ENCODE peak calls at places on chromosomes 16 and 17, in nine cellular contexts. Q, Y, N, W, H, T, A, P and D are unnamed samples.

GRCh38 chr17:7655541-7655840 is 4.8 kb downstream of the ATP1B2 start:
- DNase-seq in Q (no peak), Y (no peak), N (no peak), W (no peak), H (no peak), T (no peak), A (no peak), P (no peak), D (no peak)

GRCh38 chr16:81123092-81123852 is 27.1 kb upstream of the GCSH start:
- DNase-seq in Q (no peak), Y (no peak), N (no peak), W (no peak), H (no peak), T (no peak), A (no peak), P (no peak), D (no peak)

GRCh38 chr16:75921281-75921680 is 195.0 kb upstream of the CPHXL start:
- DNase-seq in Q (no peak), Y (no peak), N (no peak), W (no peak), H (no peak), T (no peak), A (no peak), P (no peak), D (no peak)

GRCh38 chr16:53224932-53225533 is 170.2 kb downstream of the CHD9 start:
- DNase-seq in Q (no peak), Y (no peak), N (no peak), W (no peak), H (peak; percentile 22), T (no peak), A (no peak), P (no peak), D (no peak)

GRCh38 chr17:46940692-46941404 is 17.9 kb downstream of the GOSR2 start:
- DNase-seq in Q (peak; percentile 60), Y (peak; percentile 75), N (peak; percentile 53), W (peak; percentile 80), H (peak; percentile 60), T (peak; percentile 69), A (peak; percentile 75), P (peak; percentile 76), D (no peak)

GRCh38 chr17:42185497-42185860 is 227 bp upstream of the HCRT start:
- DNase-seq in Q (no peak), Y (no peak), N (no peak), W (no peak), H (no peak), T (no peak), A (no peak), P (no peak), D (no peak)

GRCh38 chr16:8733849-8734540 is 59.6 kb downstream of the ABAT start:
- DNase-seq in Q (no peak), Y (no peak), N (no peak), W (no peak), H (no peak), T (no peak), A (no peak), P (no peak), D (no peak)

GRCh38 chr17:4711671-4712111 is 1.3 kb downstream of the ARRB2 start:
- DNase-seq in Q (no peak), Y (no peak), N (peak; percentile 82), W (no peak), H (no peak), T (no peak), A (peak; percentile 47), P (peak; percentile 46), D (no peak)

GRCh38 chr16:19005561-19006445 is 22.1 kb downstream of the TMC7 start:
- DNase-seq in Q (no peak), Y (peak; percentile 44), N (peak; percentile 88), W (peak; percentile 12), H (peak; percentile 27), T (peak; percentile 6), A (peak; percentile 86), P (peak; percentile 74), D (no peak)

GRCh38 chr17:4485676-4486646 is 12.7 kb upstream of the SPNS2 start:
- DNase-seq in Q (no peak), Y (no peak), N (peak; percentile 77), W (no peak), H (no peak), T (no peak), A (no peak), P (peak; percentile 43), D (no peak)

GRCh38 chr16:89193021-89193575 is 7.2 kb downstream of the SLC22A31 start:
- DNase-seq in Q (no peak), Y (peak; percentile 77), N (peak; percentile 82), W (peak; percentile 97), H (peak; percentile 86), T (no peak), A (no peak), P (peak; percentile 77), D (peak; percentile 65)

GRCh38 chr17:57869599-57870282 is 19.9 kb upstream of the MRPS23 start:
- DNase-seq in Q (peak; percentile 85), Y (peak; percentile 85), N (no peak), W (peak; percentile 67), H (peak; percentile 97), T (peak; percentile 94), A (no peak), P (no peak), D (peak; percentile 79)

GRCh38 chr17:21513012-21513570 is 136.9 kb downstream of the KCNJ12 start:
- DNase-seq in Q (peak; percentile 22), Y (peak; percentile 70), N (peak; percentile 71), W (peak; percentile 75), H (peak; percentile 64), T (peak; percentile 67), A (peak; percentile 78), P (peak; percentile 79), D (no peak)

GRCh38 chr17:82799591-82799990 is 40.2 kb downstream of the ZNF750 start:
- DNase-seq in Q (no peak), Y (no peak), N (no peak), W (no peak), H (no peak), T (no peak), A (no peak), P (peak; percentile 14), D (no peak)

GRCh38 chr17:82800885-82801284 is 38.9 kb downstream of the ZNF750 start:
- DNase-seq in Q (no peak), Y (no peak), N (no peak), W (no peak), H (no peak), T (no peak), A (no peak), P (peak; percentile 11), D (no peak)

GRCh38 chr17:82803185-82803584 is 36.6 kb downstream of the ZNF750 start:
- DNase-seq in Q (no peak), Y (no peak), N (no peak), W (no peak), H (no peak), T (no peak), A (no peak), P (peak; percentile 11), D (no peak)

GRCh38 chr17:82802141-82802540 is 37.7 kb downstream of the ZNF750 start:
- DNase-seq in Q (no peak), Y (peak; percentile 64), N (no peak), W (no peak), H (peak; percentile 2), T (no peak), A (no peak), P (peak; percentile 9), D (no peak)

GRCh38 chr17:82801377-82801970 is 38.3 kb downstream of the ZNF750 start:
- DNase-seq in Q (no peak), Y (no peak), N (peak; percentile 21), W (no peak), H (no peak), T (no peak), A (no peak), P (peak; percentile 5), D (no peak)
- H3K4me3 ChIP-seq in Q (no peak overlapping the region), Y (no peak overlapping the region), N (no peak overlapping the region), W (no peak overlapping the region), H (no peak overlapping the region), T (no peak overlapping the region), A (no peak overlapping the region), P (no peak overlapping the region), D (no peak overlapping the region)

DNA sequence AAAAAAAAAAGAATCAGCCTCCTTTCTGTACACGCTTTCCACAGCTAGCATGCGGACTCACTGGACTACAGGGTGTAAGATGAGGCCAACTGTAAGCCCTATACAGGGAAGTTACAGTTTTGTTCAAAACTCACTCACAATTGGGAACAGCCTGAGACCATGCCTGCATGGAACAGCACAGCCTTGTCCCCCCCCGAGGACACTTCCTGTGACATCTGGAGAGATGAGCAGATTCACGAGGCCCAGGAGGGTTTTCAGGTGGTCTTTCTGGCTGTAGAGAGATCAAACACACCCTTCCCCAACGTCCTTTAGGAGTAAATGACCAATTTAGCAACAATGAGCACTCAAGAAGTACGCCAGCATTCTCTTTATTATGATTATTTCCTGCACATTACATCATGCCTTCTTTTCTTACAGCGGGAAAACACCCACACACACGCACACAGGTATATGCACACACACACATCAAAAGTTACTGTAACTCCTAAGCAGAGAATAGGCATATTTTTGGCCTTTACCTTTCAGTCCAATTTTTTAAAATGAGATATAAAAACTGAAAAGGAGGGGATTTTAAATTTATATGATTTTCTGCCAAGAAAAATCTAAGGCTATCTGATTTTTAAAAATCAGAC is 39.0 kb downstream of the ADCY9 start:
- DNase-seq in Q (no peak), Y (no peak), N (no peak), W (no peak), H (no peak), T (no peak), A (no peak), P (no peak), D (no peak)
- H3K4me3 ChIP-seq in Q (no peak overlapping the region), Y (no peak overlapping the region), N (no peak overlapping the region), W (no peak overlapping the region), H (no peak overlapping the region), T (no peak overlapping the region), A (no peak overlapping the region), P (no peak overlapping the region), D (no peak overlapping the region)

DNA sequence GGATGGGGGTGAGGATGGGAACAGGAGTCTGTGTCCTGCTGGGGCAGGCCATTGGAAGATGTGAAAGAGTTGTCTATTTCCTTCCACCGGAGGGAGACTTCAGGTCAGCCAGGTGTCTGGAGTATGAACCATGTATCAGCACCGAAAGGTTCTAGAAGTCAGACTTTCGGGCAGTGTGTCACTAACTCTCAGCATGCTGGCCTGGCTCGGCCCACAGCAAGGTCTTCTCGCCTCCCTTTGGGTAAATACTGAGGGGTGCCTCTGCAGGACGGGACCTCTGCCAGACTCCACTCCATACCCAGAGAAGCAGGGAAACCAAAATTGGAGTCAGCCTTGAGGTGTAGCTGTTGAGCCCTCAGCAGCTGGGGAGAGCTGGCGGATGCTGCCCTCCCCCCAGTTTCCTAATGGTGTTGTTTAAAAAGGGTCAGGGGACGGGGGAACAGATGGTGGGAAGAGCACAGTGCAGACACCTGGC is 507 bp downstream of the CIITA start:
- DNase-seq in Q (no peak), Y (no peak), N (no peak), W (no peak), H (no peak), T (no peak), A (no peak), P (no peak), D (no peak)
- H3K4me3 ChIP-seq in Q (no peak overlapping the region), Y (no peak overlapping the region), N (no peak overlapping the region), W (no peak overlapping the region), H (no peak overlapping the region), T (no peak overlapping the region), A (no peak overlapping the region), P (no peak overlapping the region), D (no peak overlapping the region)

DNA sequence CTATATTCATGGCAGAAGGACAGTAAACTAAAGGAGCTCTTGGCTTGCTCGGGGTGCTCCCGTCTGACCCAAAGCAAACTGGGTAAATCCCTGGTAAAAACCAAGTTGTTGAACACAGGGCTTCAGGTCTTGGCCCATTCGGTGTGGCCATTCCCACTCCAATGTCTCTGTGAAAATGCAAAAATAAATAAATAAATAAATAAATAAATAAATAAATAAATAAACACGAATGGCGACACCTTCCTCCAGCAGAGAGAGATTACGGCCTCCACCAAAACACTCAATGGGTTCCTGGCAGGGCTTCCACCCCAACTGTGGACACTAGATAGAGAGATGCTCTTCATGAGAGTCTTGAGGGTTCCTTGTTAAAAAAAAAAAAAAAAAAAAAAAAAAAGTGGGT is 325.3 kb downstream of the SOX9 start:
- DNase-seq in Q (no peak), Y (no peak), N (no peak), W (no peak), H (no peak), T (no peak), A (no peak), P (no peak), D (no peak)
- H3K4me3 ChIP-seq in Q (no peak overlapping the region), Y (no peak overlapping the region), N (no peak overlapping the region), W (no peak overlapping the region), H (no peak overlapping the region), T (no peak overlapping the region), A (no peak overlapping the region), P (no peak overlapping the region), D (no peak overlapping the region)